ENCODE peak calls at places on chromosomes 1 and 21, in six cellular contexts. Z is HCT116, P is SK-N-SH, H is HepG2, I is K562, U is GM12878. E is an unnamed sample.

GRCh38 chr1:243742814-243743213 is 107.2 kb downstream of the AKT3 start:
- DNase-seq in Z (no peak), P (no peak), H (no peak), I (no peak), U (no peak), E (no peak)

GRCh38 chr21:42261832-42262200 is 42.9 kb downstream of the ABCG1 start:
- DNase-seq in Z (no peak), P (no peak), H (no peak), I (no peak), U (no peak), E (no peak)

GRCh38 chr1:243740255-243740999 is 109.6 kb downstream of the AKT3 start:
- DNase-seq in Z (no peak), P (no peak), H (no peak), I (no peak), U (no peak), E (no peak)

GRCh38 chr1:112264010-112264409 is 132.0 kb upstream of the CTTNBP2NL start:
- DNase-seq in Z (no peak), P (no peak), H (no peak), I (no peak), U (no peak), E (no peak)

GRCh38 chr1:245361056-245361455 is 206.3 kb downstream of the KIF26B start:
- DNase-seq in Z (no peak), P (no peak), H (no peak), I (no peak), U (no peak), E (no peak)

GRCh38 chr1:119136401-119136800 is 4.1 kb downstream of the WARS2 start:
- DNase-seq in Z (no peak), P (no peak), H (no peak), I (no peak), U (no peak), E (no peak)

GRCh38 chr1:153550827-153551512 is 1.9 kb upstream of the S100A3 start:
- DNase-seq in Z (no peak), P (no peak), H (no peak), I (no peak), U (no peak), E (no peak)

GRCh38 chr1:70468180-70468579 is 57.1 kb downstream of the CTH start:
- DNase-seq in Z (no peak), P (no peak), H (no peak), I (no peak), U (no peak), E (no peak)

GRCh38 chr1:37498872-37499617 is 15.5 kb downstream of the MEAF6 start:
- DNase-seq in Z (no peak), P (peak), H (no peak), I (no peak), U (no peak), E (no peak)

GRCh38 chr1:247110627-247111258 is 6.6 kb upstream of the ZNF669 start:
- DNase-seq in Z (no peak), P (no peak), H (no peak), I (peak), U (no peak), E (no peak)

GRCh38 chr1:237736372-237737029 is 154.2 kb downstream of the ZP4 start:
- DNase-seq in Z (no peak), P (peak), H (peak), I (no peak), U (no peak), E (peak)

GRCh38 chr1:207910678-207911354 is at the start of gene CD34:
- DNase-seq in Z (no peak), P (peak), H (no peak), I (no peak), U (no peak), E (no peak)

GRCh38 chr1:165426745-165427144 is 18.2 kb downstream of the RXRG start:
- DNase-seq in Z (no peak), P (no peak), H (peak), I (no peak), U (no peak), E (no peak)

GRCh38 chr21:40204956-40205355 is 337.7 kb downstream of the PCP4 start:
- DNase-seq in Z (no peak), P (no peak), H (no peak), I (no peak), U (no peak), E (no peak)

GRCh38 chr21:36686955-36687354 is 12.0 kb upstream of the SIM2 start:
- DNase-seq in Z (no peak), P (no peak), H (no peak), I (no peak), U (no peak), E (no peak)

GRCh38 chr1:167671727-167672511 is 41.9 kb downstream of the RCSD1 start:
- DNase-seq in Z (no peak), P (no peak), H (no peak), I (no peak), U (no peak), E (peak)

GRCh38 chr1:235923466-235924008 is 56.8 kb upstream of the LYST start:
- DNase-seq in Z (no peak), P (no peak), H (no peak), I (no peak), U (no peak), E (no peak)

GRCh38 chr1:91278754-91279153 is 125.9 kb downstream of the HFM1 start:
- DNase-seq in Z (peak), P (peak), H (peak), I (no peak), U (no peak), E (no peak)

GRCh38 chr1:8989821-8990220 is 36.4 kb downstream of the SLC2A7 start:
- DNase-seq in Z (no peak), P (no peak), H (no peak), I (no peak), U (no peak), E (peak)
- TF ChIP-seq JUND in Z (no peak), P (no peak), H (no peak), I (no peak), U (no peak), E (no peak)

GRCh38 chr1:6446665-6447015 is 19.3 kb downstream of the TNFRSF25 start:
- DNase-seq in Z (no peak), P (no peak), H (no peak), I (no peak), U (no peak), E (no peak)

GRCh38 chr1:6444377-6444776 is 19.8 kb downstream of the ESPN start:
- DNase-seq in Z (no peak), P (no peak), H (no peak), I (no peak), U (no peak), E (no peak)

GRCh38 chr1:6443339-6444115 is 19.0 kb downstream of the ESPN start:
- DNase-seq in Z (no peak), P (no peak), H (no peak), I (no peak), U (no peak), E (no peak)

GRCh38 chr1:6447016-6447817 is 18.8 kb downstream of the TNFRSF25 start:
- DNase-seq in Z (no peak), P (no peak), H (peak), I (no peak), U (no peak), E (no peak)

GRCh38 chr1:6445062-6445763 is 20.6 kb downstream of the ESPN start:
- DNase-seq in Z (no peak), P (peak), H (peak), I (no peak), U (no peak), E (no peak)
- TF ChIP-seq JUND in Z (no peak), P (no peak), H (no peak), I (no peak), U (no peak), E (no peak)

GRCh38 chr21:34890724-34891609 is 158.1 kb downstream of the RUNX1 start:
- DNase-seq in Z (no peak), P (peak), H (no peak), I (no peak), U (no peak), E (no peak)
- TF ChIP-seq JUND in Z (no peak), P (no peak), H (no peak), I (no peak), U (no peak), E (no peak)

GRCh38 chr1:6103854-6104530 is 58.3 kb downstream of the KCNAB2 start:
- DNase-seq in Z (no peak), P (no peak), H (no peak), I (no peak), U (no peak), E (no peak)
- TF ChIP-seq JUND in Z (no peak), P (no peak), H (no peak), I (no peak), U (no peak), E (no peak)

DNA sequence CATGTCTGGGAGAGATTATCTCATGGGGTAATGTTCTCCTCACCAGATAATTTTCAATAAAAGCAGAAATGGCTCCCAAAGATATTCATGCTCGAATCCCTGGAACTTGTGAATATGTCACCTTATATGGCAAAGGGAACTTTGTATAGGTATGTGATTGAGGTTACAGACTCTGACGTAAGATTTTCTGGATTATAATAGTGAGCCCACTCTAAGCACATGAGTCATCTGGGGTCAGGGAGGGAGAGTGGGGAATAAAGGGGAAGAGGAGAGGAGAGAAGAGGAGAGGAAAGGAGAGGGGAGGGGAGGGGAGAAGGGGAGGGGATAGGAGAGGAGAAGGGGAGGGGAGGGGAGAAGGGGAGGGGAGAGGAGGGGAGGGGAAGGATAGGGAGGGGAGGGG is 1193.9 kb downstream of the PLA2G4A start:
- DNase-seq in Z (no peak), P (no peak), H (no peak), I (no peak), U (no peak), E (no peak)
- TF ChIP-seq JUND in Z (no peak), P (no peak), H (no peak), I (no peak), U (no peak), E (no peak)